ENCODE peak calls at places on chromosome 7, in seven cellular contexts. One of them, this sample, is unnamed.

GRCh38 chr7:122298618-122299017 is 5.9 kb downstream of the FEZF1 start:
- DNase-seq in AG10803: no peak
- DNase-seq in Calu3: no peak
- DNase-seq in nephron progenitor cell: no peak
- DNase-seq in Caco-2: no peak
- DNase-seq in Peyer's patch: no peak
- DNase-seq in B cell: no peak
- DNase-seq in this sample: no peak

GRCh38 chr7:113349339-113349738 is 231.0 kb upstream of the SMIM30 start:
- DNase-seq in AG10803: no peak
- DNase-seq in Peyer's patch: no peak
- DNase-seq in Caco-2: no peak
- DNase-seq in B cell: no peak
- DNase-seq in Calu3: no peak
- DNase-seq in nephron progenitor cell: no peak
- DNase-seq in this sample: no peak

GRCh38 chr7:93890041-93890463 is 501 bp downstream of the TFPI2 start:
- DNase-seq in Caco-2: no peak
- DNase-seq in nephron progenitor cell: peak
- DNase-seq in Peyer's patch: no peak
- DNase-seq in AG10803: peak
- DNase-seq in Calu3: no peak
- DNase-seq in B cell: peak
- DNase-seq in this sample: no peak

GRCh38 chr7:6630007-6630849 is 6.9 kb upstream of the ZNF316 start:
- DNase-seq in AG10803: no peak
- DNase-seq in Caco-2: peak
- DNase-seq in nephron progenitor cell: no peak
- DNase-seq in Calu3: no peak
- DNase-seq in B cell: no peak
- DNase-seq in Peyer's patch: no peak
- DNase-seq in this sample: no peak

GRCh38 chr7:82701941-82702340 is 258.4 kb upstream of the CACNA2D1 start:
- DNase-seq in AG10803: peak
- DNase-seq in B cell: no peak
- DNase-seq in Calu3: no peak
- DNase-seq in Peyer's patch: no peak
- DNase-seq in nephron progenitor cell: no peak
- DNase-seq in Caco-2: no peak
- DNase-seq in this sample: no peak

GRCh38 chr7:78616539-78616938 is 818.0 kb downstream of the PHTF2 start:
- DNase-seq in Calu3: no peak
- DNase-seq in Peyer's patch: no peak
- DNase-seq in Caco-2: no peak
- DNase-seq in AG10803: no peak
- DNase-seq in B cell: no peak
- DNase-seq in nephron progenitor cell: no peak
- DNase-seq in this sample: no peak

GRCh38 chr7:145036592-145037386 is 200.9 kb upstream of the TPK1 start:
- DNase-seq in AG10803: peak
- DNase-seq in Peyer's patch: no peak
- DNase-seq in Caco-2: peak
- DNase-seq in nephron progenitor cell: peak
- DNase-seq in Calu3: peak
- DNase-seq in B cell: peak
- DNase-seq in this sample: no peak

GRCh38 chr7:37208528-37208927 is 240.1 kb downstream of the ELMO1 start:
- DNase-seq in Caco-2: peak
- DNase-seq in Calu3: peak
- DNase-seq in nephron progenitor cell: peak
- DNase-seq in AG10803: peak
- DNase-seq in B cell: peak
- DNase-seq in Peyer's patch: peak
- DNase-seq in this sample: no peak

GRCh38 chr7:116834815-116835533 is 27.4 kb upstream of the CAPZA2 start:
- DNase-seq in B cell: no peak
- DNase-seq in AG10803: peak
- DNase-seq in Peyer's patch: peak
- DNase-seq in Calu3: no peak
- DNase-seq in nephron progenitor cell: no peak
- DNase-seq in Caco-2: no peak
- DNase-seq in this sample: no peak

GRCh38 chr7:50197547-50197946 is 104.5 kb upstream of the ZPBP start:
- DNase-seq in AG10803: no peak
- DNase-seq in Calu3: peak
- DNase-seq in Caco-2: peak
- DNase-seq in nephron progenitor cell: peak
- DNase-seq in B cell: no peak
- DNase-seq in Peyer's patch: no peak
- DNase-seq in this sample: no peak

GRCh38 chr7:24123061-24123460 is 160.9 kb upstream of the NPY start:
- DNase-seq in Calu3: no peak
- DNase-seq in B cell: no peak
- DNase-seq in AG10803: peak
- DNase-seq in nephron progenitor cell: no peak
- DNase-seq in Caco-2: no peak
- DNase-seq in Peyer's patch: no peak
- DNase-seq in this sample: no peak

GRCh38 chr7:432933-433332 is 86.7 kb downstream of the PDGFA start:
- DNase-seq in Peyer's patch: no peak
- DNase-seq in B cell: no peak
- DNase-seq in AG10803: no peak
- DNase-seq in Caco-2: no peak
- DNase-seq in nephron progenitor cell: no peak
- DNase-seq in Calu3: no peak
- DNase-seq in this sample: no peak

GRCh38 chr7:25495342-25495855 is 267.1 kb upstream of the NPVF start:
- DNase-seq in AG10803: no peak
- DNase-seq in B cell: no peak
- DNase-seq in Caco-2: no peak
- DNase-seq in Peyer's patch: no peak
- DNase-seq in nephron progenitor cell: peak
- DNase-seq in Calu3: no peak
- DNase-seq in this sample: no peak

GRCh38 chr7:143331179-143331825 is 15.4 kb downstream of the CLCN1 start:
- DNase-seq in Caco-2: no peak
- DNase-seq in B cell: no peak
- DNase-seq in Peyer's patch: no peak
- DNase-seq in nephron progenitor cell: no peak
- DNase-seq in AG10803: peak
- DNase-seq in Calu3: peak
- DNase-seq in this sample: no peak

GRCh38 chr7:4888161-4888560 is 4.6 kb upstream of the RADIL start:
- DNase-seq in Peyer's patch: no peak
- DNase-seq in Calu3: no peak
- DNase-seq in B cell: no peak
- DNase-seq in Caco-2: no peak
- DNase-seq in nephron progenitor cell: no peak
- DNase-seq in AG10803: no peak
- DNase-seq in this sample: no peak

GRCh38 chr7:360454-361100 is 70.6 kb downstream of the FOXL3 start:
- DNase-seq in Calu3: no peak
- DNase-seq in nephron progenitor cell: peak
- DNase-seq in AG10803: no peak
- DNase-seq in Caco-2: no peak
- DNase-seq in B cell: no peak
- DNase-seq in Peyer's patch: no peak
- DNase-seq in this sample: no peak

GRCh38 chr7:21542891-21543527 is at the start of gene DNAH11:
- DNase-seq in Calu3: peak
- DNase-seq in Caco-2: peak
- DNase-seq in nephron progenitor cell: peak
- DNase-seq in Peyer's patch: peak
- DNase-seq in B cell: no peak
- DNase-seq in AG10803: no peak
- DNase-seq in this sample: no peak

GRCh38 chr7:135650831-135651573 is 11.3 kb upstream of the STMP1 start:
- DNase-seq in B cell: no peak
- DNase-seq in Peyer's patch: no peak
- DNase-seq in Caco-2: no peak
- DNase-seq in AG10803: peak
- DNase-seq in Calu3: no peak
- DNase-seq in nephron progenitor cell: no peak
- DNase-seq in this sample: no peak

GRCh38 chr7:73742753-73743641 is 4.4 kb upstream of the ABHD11 start:
- DNase-seq in B cell: peak
- DNase-seq in AG10803: no peak
- DNase-seq in nephron progenitor cell: peak
- DNase-seq in Peyer's patch: peak
- DNase-seq in Calu3: peak
- DNase-seq in Caco-2: peak
- DNase-seq in this sample: no peak

GRCh38 chr7:155529346-155529745 is 17.0 kb downstream of the CNPY1 start:
- DNase-seq in AG10803: no peak
- DNase-seq in Calu3: no peak
- DNase-seq in B cell: no peak
- DNase-seq in Peyer's patch: peak
- DNase-seq in Caco-2: no peak
- DNase-seq in nephron progenitor cell: no peak
- DNase-seq in this sample: no peak

GRCh38 chr7:57305192-57305748 is 144.7 kb upstream of the ZNF716 start:
- DNase-seq in AG10803: no peak
- DNase-seq in Peyer's patch: no peak
- DNase-seq in B cell: no peak
- DNase-seq in nephron progenitor cell: no peak
- DNase-seq in Caco-2: no peak
- DNase-seq in Calu3: no peak
- DNase-seq in this sample: no peak
- TF ChIP-seq CTCF in AG10803: no peak
- TF ChIP-seq CTCF in Peyer's patch: no peak
- TF ChIP-seq CTCF in B cell: no peak
- TF ChIP-seq CTCF in nephron progenitor cell: no peak
- TF ChIP-seq CTCF in Caco-2: no peak
- TF ChIP-seq CTCF in Calu3: no peak
- TF ChIP-seq CTCF in this sample: no peak

DNA sequence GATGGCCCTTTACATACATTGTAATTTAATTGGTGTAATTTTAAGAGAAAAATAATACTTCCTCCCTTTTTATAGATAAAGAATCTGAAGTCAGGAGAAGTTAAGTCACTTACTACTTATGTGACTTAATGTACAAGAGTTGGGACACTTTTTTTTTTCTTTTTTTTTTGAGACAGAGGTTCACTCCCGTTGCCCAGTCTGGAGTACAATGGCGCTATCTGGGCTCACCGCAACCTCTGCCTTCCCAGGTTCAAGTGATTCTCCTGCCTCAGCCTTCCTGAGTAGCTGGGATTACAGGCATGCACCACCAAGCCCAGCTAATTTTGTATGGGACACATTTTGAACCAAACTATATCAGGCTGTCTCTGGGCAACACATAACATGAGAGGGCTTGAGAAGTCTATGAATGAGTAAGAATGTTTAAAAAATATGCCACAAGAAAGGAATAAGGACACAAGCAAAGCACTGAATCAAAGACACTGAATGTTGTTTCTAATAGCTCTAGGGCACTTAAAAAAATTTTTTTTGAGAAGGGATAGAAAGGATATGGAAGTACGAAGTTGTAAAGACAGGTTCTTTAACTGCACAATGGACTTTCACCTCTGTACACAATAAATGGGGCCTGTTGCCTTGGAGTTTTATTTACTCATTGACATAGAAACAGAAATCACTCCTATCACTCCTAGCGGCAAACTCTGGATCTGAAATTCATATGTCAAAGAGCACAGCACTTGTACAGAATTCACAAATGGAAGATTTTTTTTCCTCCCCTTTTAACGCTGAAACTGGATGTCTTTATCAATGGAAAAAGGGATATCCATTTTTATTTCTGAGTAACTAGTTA is 18.5 kb downstream of the NT5C3A start:
- DNase-seq in Caco-2: peak
- DNase-seq in AG10803: no peak
- DNase-seq in Peyer's patch: no peak
- DNase-seq in Calu3: peak
- DNase-seq in B cell: no peak
- DNase-seq in nephron progenitor cell: no peak
- DNase-seq in this sample: no peak
- TF ChIP-seq CTCF in Caco-2: peak
- TF ChIP-seq CTCF in AG10803: peak
- TF ChIP-seq CTCF in Peyer's patch: peak
- TF ChIP-seq CTCF in Calu3: peak
- TF ChIP-seq CTCF in B cell: no peak
- TF ChIP-seq CTCF in nephron progenitor cell: no peak
- TF ChIP-seq CTCF in this sample: no peak

GRCh38 chr7:98294798-98295382 is 13.4 kb downstream of the BRI3 start:
- DNase-seq in Peyer's patch: peak
- DNase-seq in Caco-2: peak
- DNase-seq in nephron progenitor cell: peak
- DNase-seq in AG10803: peak
- DNase-seq in Calu3: peak
- DNase-seq in B cell: peak
- DNase-seq in this sample: no peak

GRCh38 chr7:98293265-98293664 is 11.8 kb downstream of the BRI3 start:
- DNase-seq in AG10803: no peak
- DNase-seq in Calu3: no peak
- DNase-seq in nephron progenitor cell: no peak
- DNase-seq in B cell: no peak
- DNase-seq in Caco-2: no peak
- DNase-seq in Peyer's patch: no peak
- DNase-seq in this sample: no peak

GRCh38 chr7:98295467-98296220 is 14.2 kb downstream of the BRI3 start:
- DNase-seq in Peyer's patch: no peak
- DNase-seq in B cell: no peak
- DNase-seq in Caco-2: no peak
- DNase-seq in nephron progenitor cell: no peak
- DNase-seq in Calu3: no peak
- DNase-seq in AG10803: no peak
- DNase-seq in this sample: no peak

GRCh38 chr7:98293746-98294145 is 12.3 kb downstream of the BRI3 start:
- DNase-seq in Caco-2: no peak
- DNase-seq in Calu3: no peak
- DNase-seq in nephron progenitor cell: no peak
- DNase-seq in Peyer's patch: no peak
- DNase-seq in B cell: no peak
- DNase-seq in AG10803: no peak
- DNase-seq in this sample: no peak

DNA sequence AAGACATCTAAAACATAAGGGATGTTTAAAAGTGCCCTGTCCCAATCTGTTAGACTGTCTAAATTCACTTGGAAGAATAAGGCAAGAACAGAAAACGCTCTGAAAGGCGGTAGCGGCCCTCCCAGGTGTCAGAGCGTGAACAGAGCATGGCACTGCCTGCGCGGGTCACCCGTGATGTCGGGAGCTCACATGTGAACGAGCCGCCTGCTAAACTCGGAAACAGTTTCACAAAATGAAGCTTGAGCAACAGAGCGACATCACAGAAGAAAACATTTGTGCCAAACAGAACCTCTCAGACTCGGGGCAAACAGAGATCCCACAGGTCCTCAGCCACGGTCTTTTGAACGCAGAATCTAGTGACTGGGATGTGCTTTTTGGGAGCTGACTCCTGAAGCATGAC is 12.8 kb downstream of the BRI3 start:
- DNase-seq in nephron progenitor cell: no peak
- DNase-seq in Caco-2: no peak
- DNase-seq in Peyer's patch: no peak
- DNase-seq in AG10803: no peak
- DNase-seq in Calu3: no peak
- DNase-seq in B cell: no peak
- DNase-seq in this sample: no peak
- TF ChIP-seq CTCF in nephron progenitor cell: no peak
- TF ChIP-seq CTCF in Caco-2: no peak
- TF ChIP-seq CTCF in Peyer's patch: no peak
- TF ChIP-seq CTCF in AG10803: no peak
- TF ChIP-seq CTCF in Calu3: no peak
- TF ChIP-seq CTCF in B cell: no peak
- TF ChIP-seq CTCF in this sample: no peak

GRCh38 chr7:2431260-2431867 is 28.0 kb downstream of the CHST12 start:
- DNase-seq in nephron progenitor cell: no peak
- DNase-seq in Caco-2: peak
- DNase-seq in Peyer's patch: no peak
- DNase-seq in Calu3: peak
- DNase-seq in B cell: peak
- DNase-seq in AG10803: no peak
- DNase-seq in this sample: peak
- TF ChIP-seq CTCF in nephron progenitor cell: peak
- TF ChIP-seq CTCF in Caco-2: peak
- TF ChIP-seq CTCF in Peyer's patch: peak
- TF ChIP-seq CTCF in Calu3: peak
- TF ChIP-seq CTCF in B cell: peak
- TF ChIP-seq CTCF in AG10803: peak
- TF ChIP-seq CTCF in this sample: peak